ENCODE peak calls at places on chromosomes 2 and 18, in six cellular contexts. I, S, W, M, A and F are unnamed samples.

GRCh38 chr2:128474962-128475361 is 156.3 kb upstream of the HS6ST1 start:
- DNase-seq in I (no peak), S (no peak), W (no peak), M (no peak), A (no peak), F (no peak)

GRCh38 chr2:109330056-109330455 is 201.1 kb downstream of the SH3RF3 start:
- DNase-seq in I (peak; percentile 58), S (no peak), W (no peak), M (no peak), A (no peak), F (peak; percentile 27)

GRCh38 chr2:78757191-78757590 is 268.3 kb upstream of the REG3G start:
- DNase-seq in I (no peak), S (no peak), W (no peak), M (no peak), A (no peak), F (no peak)

GRCh38 chr2:20015482-20016083 is 3.1 kb upstream of the MATN3 start:
- DNase-seq in I (peak; percentile 60), S (peak; percentile 45), W (peak; percentile 46), M (no peak), A (no peak), F (peak; percentile 68)

GRCh38 chr2:86476092-86476491 is 34.9 kb downstream of the KDM3A start:
- DNase-seq in I (no peak), S (no peak), W (no peak), M (no peak), A (no peak), F (no peak)

GRCh38 chr2:38771632-38772031 is 6.4 kb upstream of the GEMIN6 start:
- DNase-seq in I (peak; percentile 44), S (no peak), W (no peak), M (no peak), A (no peak), F (no peak)

GRCh38 chr2:25297738-25298137 is 44.0 kb downstream of the DNMT3A start:
- DNase-seq in I (no peak), S (peak; percentile 45), W (no peak), M (no peak), A (no peak), F (no peak)

GRCh38 chr18:3411854-3412268 is 38.1 kb upstream of the TGIF1 start:
- DNase-seq in I (no peak), S (no peak), W (no peak), M (no peak), A (peak; percentile 27), F (no peak)

GRCh38 chr2:69774984-69775982 is 33.3 kb downstream of the ANXA4 start:
- DNase-seq in I (no peak), S (no peak), W (no peak), M (no peak), A (peak; percentile 32), F (no peak)

GRCh38 chr2:153393518-153393917 is 85.0 kb downstream of the RPRM start:
- DNase-seq in I (no peak), S (no peak), W (no peak), M (no peak), A (no peak), F (no peak)

GRCh38 chr2:79389475-79389874 is 123.4 kb upstream of the CTNNA2 start:
- DNase-seq in I (no peak), S (no peak), W (no peak), M (no peak), A (no peak), F (no peak)

GRCh38 chr2:99662761-99663341 is 173.0 kb upstream of the REV1 start:
- DNase-seq in I (peak; percentile 84), S (no peak), W (no peak), M (no peak), A (no peak), F (peak; percentile 60)

GRCh38 chr2:217070043-217070430 is 210.2 kb upstream of the TNP1 start:
- DNase-seq in I (no peak), S (no peak), W (no peak), M (no peak), A (no peak), F (no peak)

GRCh38 chr2:130834923-130835765 is 1.6 kb upstream of the ARHGEF4 start:
- DNase-seq in I (no peak), S (no peak), W (peak; percentile 5), M (no peak), A (no peak), F (no peak)

GRCh38 chr2:203830294-203831055 is 37.1 kb upstream of the CTLA4 start:
- DNase-seq in I (no peak), S (no peak), W (no peak), M (no peak), A (no peak), F (no peak)

GRCh38 chr2:102139851-102140250 is 2.7 kb upstream of the IL1R1 start:
- DNase-seq in I (no peak), S (no peak), W (no peak), M (no peak), A (no peak), F (no peak)

GRCh38 chr18:50299626-50300388 is 12.3 kb upstream of the CXXC1 start:
- DNase-seq in I (no peak), S (no peak), W (no peak), M (no peak), A (no peak), F (no peak)

GRCh38 chr2:177666408-177666807 is 273.8 kb downstream of the AGPS start:
- DNase-seq in I (no peak), S (no peak), W (no peak), M (no peak), A (no peak), F (no peak)

GRCh38 chr2:23916727-23917458 is 10.0 kb downstream of the ATAD2B start:
- DNase-seq in I (peak; percentile 48), S (no peak), W (no peak), M (no peak), A (no peak), F (no peak)

GRCh38 chr2:117858336-117858735 is 43.8 kb downstream of the DDX18 start:
- DNase-seq in I (no peak), S (no peak), W (no peak), M (no peak), A (no peak), F (no peak)

GRCh38 chr18:36786686-36787085 is 42.1 kb downstream of the TPGS2 start:
- DNase-seq in I (no peak), S (no peak), W (no peak), M (no peak), A (no peak), F (peak; percentile 76)

GRCh38 chr2:46706264-46706983 is 209.2 kb downstream of the MCFD2 start:
- DNase-seq in I (no peak), S (no peak), W (peak; percentile 10), M (no peak), A (no peak), F (no peak)

GRCh38 chr2:168210898-168211570 is 36.4 kb downstream of the STK39 start:
- DNase-seq in I (peak; percentile 95), S (no peak), W (no peak), M (no peak), A (no peak), F (peak; percentile 84)

GRCh38 chr2:145593991-145594702 is 1074.2 kb upstream of the ZEB2 start:
- DNase-seq in I (peak; percentile 94), S (peak; percentile 24), W (peak; percentile 29), M (no peak), A (no peak), F (peak; percentile 77)

DNA sequence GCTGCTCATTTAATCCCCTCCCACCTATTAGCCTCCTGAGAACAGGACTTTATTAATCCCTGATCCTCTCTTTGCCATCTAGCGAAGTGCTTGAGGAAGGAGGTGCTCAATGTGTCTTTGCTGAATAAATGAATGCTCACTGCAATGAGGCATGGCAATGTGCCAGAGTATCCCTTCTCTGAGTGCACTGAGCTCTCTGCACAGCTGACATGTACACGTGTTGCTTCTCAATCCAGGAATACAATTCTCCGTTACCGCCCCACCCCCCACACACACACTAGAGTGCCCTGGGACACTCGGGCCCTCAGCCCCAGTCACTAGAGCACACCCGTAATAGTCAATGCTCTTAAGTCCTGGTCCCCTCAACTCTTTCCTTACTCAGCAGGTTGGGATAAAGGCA is 41.4 kb downstream of the FAM178B start:
- DNase-seq in I (no peak), S (no peak), W (no peak), M (no peak), A (no peak), F (no peak)
- TF ChIP-seq CTCF in I (no peak), S (no peak), W (no peak), M (no peak), A (no peak), F (no peak)

GRCh38 chr2:205237524-205237923 is 444.8 kb upstream of the NRP2 start:
- DNase-seq in I (peak; percentile 27), S (no peak), W (no peak), M (no peak), A (no peak), F (no peak)
- TF ChIP-seq CTCF in I (peak; percentile 45), S (no peak), W (peak; percentile 38), M (peak; percentile 7), A (no peak), F (peak; percentile 10)

GRCh38 chr2:221374234-221374633 is 197.9 kb downstream of the EPHA4 start:
- DNase-seq in I (no peak), S (no peak), W (no peak), M (no peak), A (no peak), F (no peak)

GRCh38 chr2:221370942-221371221 is 201.2 kb downstream of the EPHA4 start:
- DNase-seq in I (no peak), S (no peak), W (no peak), M (no peak), A (no peak), F (no peak)

GRCh38 chr2:221370076-221370941 is 201.8 kb downstream of the EPHA4 start:
- DNase-seq in I (no peak), S (no peak), W (no peak), M (no peak), A (no peak), F (no peak)

GRCh38 chr2:221371347-221371746 is 200.8 kb downstream of the EPHA4 start:
- DNase-seq in I (no peak), S (no peak), W (no peak), M (no peak), A (no peak), F (no peak)

GRCh38 chr2:221372156-221372870 is 199.8 kb downstream of the EPHA4 start:
- DNase-seq in I (no peak), S (no peak), W (peak; percentile 70), M (no peak), A (no peak), F (no peak)
- TF ChIP-seq CTCF in I (peak; percentile 36), S (no peak), W (peak; percentile 59), M (no peak), A (no peak), F (no peak)

DNA sequence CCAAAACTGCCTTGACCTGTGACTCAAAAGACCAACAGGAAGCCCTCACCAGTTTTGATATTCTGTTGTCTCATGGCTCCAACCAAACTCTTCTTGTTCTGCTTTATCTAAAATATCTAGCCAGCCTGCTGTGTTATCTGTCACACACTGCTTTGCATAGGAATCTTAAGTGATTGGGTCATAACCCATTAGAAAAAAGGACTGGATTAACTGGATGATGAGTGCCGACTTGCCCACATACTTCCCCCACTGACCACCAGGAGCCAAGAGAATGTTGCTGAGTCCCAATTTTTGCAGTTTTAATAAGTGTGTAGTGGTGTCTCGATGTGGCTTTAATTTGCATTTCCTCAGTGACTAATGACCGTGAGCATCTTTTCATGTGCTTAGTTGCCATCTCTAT is 6.5 kb downstream of the MOGAT1 start:
- DNase-seq in I (no peak), S (no peak), W (no peak), M (no peak), A (no peak), F (no peak)
- TF ChIP-seq CTCF in I (no peak), S (no peak), W (peak; percentile 17), M (peak; percentile 9), A (no peak), F (no peak)